ENCODE peak calls at places on chromosomes 12 and 14, in ten cellular contexts. U, C, Q, S, J, F, L, A, Y and Z are unnamed samples.

GRCh38 chr12:18140969-18141368 is 51.0 kb upstream of the RERGL start:
- DNase-seq in U (no peak), C (no peak), Q (no peak), S (peak), J (no peak), F (no peak), L (no peak), A (no peak), Y (no peak), Z (no peak)

GRCh38 chr12:97134495-97134894 is 227.4 kb downstream of the NEDD1 start:
- DNase-seq in U (no peak), C (no peak), Q (no peak), S (no peak), J (no peak), F (no peak), L (no peak), A (no peak), Y (no peak), Z (no peak)

GRCh38 chr12:92183575-92183974 is 37.9 kb upstream of the BTG1 start:
- DNase-seq in U (no peak), C (no peak), Q (no peak), S (no peak), J (no peak), F (no peak), L (no peak), A (no peak), Y (no peak), Z (no peak)

GRCh38 chr14:87334997-87335675 is 657.8 kb downstream of the GALC start:
- DNase-seq in U (no peak), C (no peak), Q (no peak), S (no peak), J (no peak), F (no peak), L (no peak), A (no peak), Y (no peak), Z (no peak)

GRCh38 chr14:36316131-36316530 is 4.3 kb downstream of the MBIP start:
- DNase-seq in U (peak), C (no peak), Q (no peak), S (no peak), J (no peak), F (no peak), L (no peak), A (no peak), Y (no peak), Z (no peak)

GRCh38 chr12:112161711-112162110 is 36.4 kb downstream of the TRAFD1 start:
- DNase-seq in U (no peak), C (no peak), Q (no peak), S (no peak), J (no peak), F (no peak), L (no peak), A (no peak), Y (no peak), Z (peak)

GRCh38 chr12:69056743-69057515 is 124.0 kb upstream of the CPM start:
- DNase-seq in U (no peak), C (no peak), Q (no peak), S (peak), J (no peak), F (no peak), L (no peak), A (no peak), Y (no peak), Z (no peak)

GRCh38 chr14:34081576-34082136 is 130.8 kb upstream of the EGLN3 start:
- DNase-seq in U (no peak), C (no peak), Q (no peak), S (peak), J (no peak), F (no peak), L (no peak), A (no peak), Y (no peak), Z (no peak)

GRCh38 chr12:94172031-94172430 is 23.7 kb downstream of the PLXNC1 start:
- DNase-seq in U (peak), C (no peak), Q (no peak), S (peak), J (no peak), F (no peak), L (no peak), A (no peak), Y (peak), Z (no peak)

GRCh38 chr12:54369597-54370217 is 5.4 kb upstream of the GPR84 start:
- DNase-seq in U (no peak), C (no peak), Q (peak), S (no peak), J (no peak), F (no peak), L (no peak), A (no peak), Y (peak), Z (peak)

GRCh38 chr12:116043673-116044072 is 233.8 kb downstream of the MED13L start:
- DNase-seq in U (no peak), C (no peak), Q (no peak), S (no peak), J (no peak), F (no peak), L (no peak), A (no peak), Y (no peak), Z (no peak)

GRCh38 chr14:55781046-55781445 is 201.0 kb downstream of the KTN1 start:
- DNase-seq in U (no peak), C (no peak), Q (no peak), S (peak), J (no peak), F (no peak), L (no peak), A (no peak), Y (no peak), Z (no peak)

GRCh38 chr12:76694369-76694768 is 69.5 kb upstream of the ZDHHC17 start:
- DNase-seq in U (no peak), C (no peak), Q (no peak), S (no peak), J (no peak), F (no peak), L (no peak), A (no peak), Y (no peak), Z (no peak)

GRCh38 chr12:121182222-121182896 is 27.6 kb upstream of the P2RX4 start:
- DNase-seq in U (peak), C (no peak), Q (no peak), S (no peak), J (no peak), F (no peak), L (no peak), A (no peak), Y (no peak), Z (no peak)

GRCh38 chr14:58830121-58830520 is 192.4 kb downstream of the DACT1 start:
- DNase-seq in U (no peak), C (no peak), Q (no peak), S (no peak), J (no peak), F (no peak), L (no peak), A (no peak), Y (no peak), Z (no peak)

GRCh38 chr12:93060666-93061413 is 131.7 kb upstream of the EEA1 start:
- DNase-seq in U (peak), C (no peak), Q (peak), S (peak), J (peak), F (no peak), L (no peak), A (no peak), Y (no peak), Z (peak)

GRCh38 chr14:64208261-64208660 is 85.9 kb downstream of the ESR2 start:
- DNase-seq in U (no peak), C (no peak), Q (no peak), S (no peak), J (no peak), F (no peak), L (no peak), A (no peak), Y (no peak), Z (no peak)

GRCh38 chr12:16238661-16239060 is 38.8 kb downstream of the SLC15A5 start:
- DNase-seq in U (no peak), C (no peak), Q (no peak), S (peak), J (no peak), F (peak), L (no peak), A (no peak), Y (no peak), Z (no peak)

GRCh38 chr12:74538491-74539258 is 1.0 kb downstream of the ATXN7L3B start:
- DNase-seq in U (peak), C (no peak), Q (no peak), S (peak), J (peak), F (no peak), L (peak), A (no peak), Y (peak), Z (no peak)
- TF ChIP-seq CTCF in U (peak), C (no peak), Q (no peak), S (no peak), J (no peak), F (no peak), L (no peak), A (no peak), Y (no peak), Z (no peak)

GRCh38 chr12:73935817-73936216 is 601.8 kb upstream of the ATXN7L3B start:
- DNase-seq in U (no peak), C (no peak), Q (no peak), S (no peak), J (no peak), F (no peak), L (no peak), A (no peak), Y (peak), Z (no peak)
- TF ChIP-seq CTCF in U (no peak), C (no peak), Q (no peak), S (no peak), J (no peak), F (no peak), L (peak), A (no peak), Y (no peak), Z (peak)

DNA sequence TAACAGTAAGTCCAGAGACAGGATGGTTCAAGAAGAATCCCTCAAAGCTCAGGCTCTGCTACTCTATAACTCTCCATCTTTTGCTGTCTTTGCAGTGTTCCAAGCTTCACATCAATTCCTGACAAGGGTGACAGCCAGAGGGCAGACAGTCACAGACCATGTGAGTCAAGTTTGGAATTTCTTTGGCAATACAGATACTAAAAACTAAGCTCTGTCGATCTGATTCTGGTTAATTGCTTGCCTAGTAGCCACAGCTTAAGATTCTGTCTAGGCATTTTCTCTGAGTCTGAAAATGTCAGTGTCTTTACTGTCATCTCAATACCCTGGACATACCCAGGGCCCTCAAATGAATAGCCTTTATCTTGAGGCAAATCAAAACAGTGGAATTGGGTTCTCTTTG is 153.7 kb downstream of the CEP128 start:
- DNase-seq in U (no peak), C (no peak), Q (no peak), S (no peak), J (no peak), F (no peak), L (no peak), A (no peak), Y (no peak), Z (no peak)
- TF ChIP-seq CTCF in U (no peak), C (no peak), Q (no peak), S (no peak), J (no peak), F (no peak), L (no peak), A (no peak), Y (no peak), Z (no peak)

DNA sequence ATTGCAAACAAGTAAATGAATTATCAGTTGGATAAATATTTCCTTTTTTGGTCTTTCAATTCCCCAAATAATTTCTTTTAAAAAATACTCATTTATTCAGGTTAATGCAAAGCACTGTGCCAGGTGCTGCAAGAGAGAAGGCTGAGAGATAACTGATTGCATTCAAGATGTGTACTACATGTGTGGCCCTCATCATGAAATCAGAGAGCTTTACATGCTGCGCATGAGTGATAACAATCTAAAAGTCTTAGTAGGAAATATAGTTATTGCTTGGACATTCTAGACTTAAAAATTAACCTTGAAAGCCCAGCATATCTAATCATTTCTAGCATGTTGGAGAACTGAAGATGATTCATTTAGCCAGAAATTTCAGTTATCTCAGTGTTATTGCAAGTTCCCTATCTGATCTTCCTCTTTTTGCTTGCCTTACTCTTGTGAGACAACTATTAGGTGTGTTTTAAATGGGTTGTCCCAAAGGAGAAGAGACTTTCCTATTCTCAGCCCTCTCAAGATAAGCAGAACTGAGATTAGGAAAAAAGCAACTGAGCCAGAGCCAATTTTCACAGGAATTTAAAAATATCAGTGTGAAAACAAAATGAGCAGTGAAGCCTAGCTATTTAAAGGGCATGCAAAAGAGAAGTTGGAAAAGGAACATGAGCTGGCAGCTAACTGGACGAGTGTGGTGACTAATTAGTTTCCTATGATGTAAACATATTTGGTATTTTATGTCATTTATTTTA is 60.9 kb downstream of the PLEKHA5 start:
- DNase-seq in U (no peak), C (no peak), Q (no peak), S (peak), J (no peak), F (no peak), L (no peak), A (no peak), Y (peak), Z (no peak)
- TF ChIP-seq CTCF in U (no peak), C (no peak), Q (no peak), S (no peak), J (no peak), F (no peak), L (no peak), A (no peak), Y (no peak), Z (no peak)

DNA sequence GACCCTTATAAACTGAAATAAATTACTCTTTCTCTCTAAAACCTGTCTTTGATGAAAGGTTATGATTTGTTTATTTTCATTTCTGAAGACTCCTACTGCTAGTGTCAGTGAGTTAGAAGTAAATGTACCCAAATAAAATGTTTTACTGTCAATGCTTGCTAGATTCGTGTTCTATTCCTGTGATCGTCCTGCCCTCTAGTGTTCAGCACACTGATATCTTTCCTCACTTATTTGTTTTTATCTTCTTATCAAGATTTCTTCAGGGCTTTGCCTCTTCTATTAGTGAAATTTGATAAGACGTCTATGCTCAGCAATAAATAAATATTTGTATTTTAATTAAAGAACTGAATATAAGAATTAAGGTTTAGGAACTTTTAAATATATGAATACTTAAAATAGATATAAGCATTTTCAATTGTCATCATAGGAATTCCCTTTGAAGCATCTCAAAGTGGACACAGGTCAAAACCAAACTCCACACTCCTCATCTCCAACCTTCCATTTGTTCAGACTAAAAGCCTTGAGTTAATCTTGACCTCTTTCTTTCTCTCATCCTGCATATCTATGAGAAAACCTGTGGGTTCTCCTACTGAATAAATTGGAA is 75.8 kb downstream of the C12orf50 start:
- DNase-seq in U (no peak), C (no peak), Q (no peak), S (peak), J (peak), F (no peak), L (peak), A (no peak), Y (peak), Z (peak)
- TF ChIP-seq CTCF in U (peak), C (no peak), Q (no peak), S (peak), J (peak), F (peak), L (peak), A (peak), Y (peak), Z (peak)